ENCODE peak calls at places on chromosome 20, in seven cellular contexts. R, N, W, Q, H, E and I are unnamed samples.

GRCh38 chr20:34500823-34501222 is 15.4 kb upstream of the DYNLRB1 start:
- DNase-seq in N (no peak), Q (no peak), W (no peak), E (no peak), R (no peak), H (no peak), I (no peak)

GRCh38 chr20:39893013-39893685 is 795.9 kb downstream of the MAFB start:
- DNase-seq in E (no peak), R (no peak), Q (no peak), H (no peak), W (no peak), N (no peak), I (no peak)

GRCh38 chr20:58751956-58752355 is 59.4 kb downstream of the NPEPL1 start:
- DNase-seq in E (no peak), Q (no peak), N (no peak), H (no peak), W (peak; percentile 11), R (no peak), I (no peak)

GRCh38 chr20:63847374-63848002 is 13.8 kb upstream of the ABHD16B start:
- DNase-seq in N (no peak), Q (no peak), R (no peak), H (no peak), W (no peak), E (no peak), I (no peak)

GRCh38 chr20:20593447-20594170 is 118.8 kb downstream of the RALGAPA2 start:
- DNase-seq in H (no peak), R (no peak), E (no peak), N (no peak), Q (no peak), W (no peak), I (no peak)

GRCh38 chr20:63693079-63693974 is 3.1 kb upstream of the TNFRSF6B start:
- DNase-seq in H (no peak), E (no peak), Q (no peak), N (no peak), R (no peak), W (no peak), I (no peak)

GRCh38 chr20:49976542-49976941 is 6.2 kb upstream of the SNAI1 start:
- DNase-seq in R (no peak), W (no peak), N (no peak), E (no peak), Q (no peak), H (no peak), I (peak; percentile 14)

GRCh38 chr20:63942250-63943006 is 13.8 kb downstream of the UCKL1 start:
- DNase-seq in Q (peak; percentile 59), E (no peak), N (peak; percentile 34), R (no peak), H (peak; percentile 43), W (peak; percentile 69), I (no peak)

GRCh38 chr20:62489186-62489939 is 13.6 kb upstream of the GATA5 start:
- DNase-seq in Q (no peak), N (no peak), H (no peak), R (no peak), W (no peak), E (no peak), I (peak; percentile 34)

GRCh38 chr20:63740501-63741353 is 1.2 kb downstream of the SLC2A4RG start:
- DNase-seq in H (peak; percentile 95), W (peak; percentile 95), N (peak; percentile 58), E (no peak), R (peak; percentile 94), Q (no peak), I (no peak)

GRCh38 chr20:37244572-37244957 is 17.0 kb downstream of the GHRH start:
- DNase-seq in N (no peak), Q (no peak), E (no peak), W (no peak), R (no peak), H (no peak), I (no peak)

GRCh38 chr20:23436681-23437080 is 2.8 kb upstream of the CSTL1 start:
- DNase-seq in W (no peak), H (no peak), Q (no peak), E (no peak), N (no peak), R (no peak), I (no peak)

GRCh38 chr20:24604966-24605365 is 135.5 kb downstream of the SYNDIG1 start:
- DNase-seq in W (no peak), N (no peak), Q (no peak), H (no peak), R (no peak), E (no peak), I (no peak)

GRCh38 chr20:12535316-12535715 is 473.5 kb upstream of the SPTLC3 start:
- DNase-seq in E (no peak), W (no peak), R (no peak), N (no peak), H (no peak), Q (no peak), I (no peak)

GRCh38 chr20:37881601-37882343 is 21.2 kb upstream of the VSTM2L start:
- DNase-seq in Q (no peak), E (no peak), W (no peak), N (no peak), R (no peak), H (no peak), I (no peak)

GRCh38 chr20:51457281-51457932 is 85.1 kb downstream of the NFATC2 start:
- DNase-seq in H (peak; percentile 53), R (peak; percentile 58), E (no peak), Q (no peak), N (no peak), W (no peak), I (peak; percentile 46)

GRCh38 chr20:51460163-51460562 is 82.4 kb downstream of the NFATC2 start:
- DNase-seq in R (no peak), N (no peak), Q (no peak), W (no peak), H (no peak), E (no peak), I (no peak)

GRCh38 chr20:51454250-51454865 is 88.2 kb downstream of the NFATC2 start:
- DNase-seq in Q (no peak), E (no peak), W (no peak), N (no peak), H (no peak), R (no peak), I (no peak)

GRCh38 chr20:51458751-51459439 is 83.6 kb downstream of the NFATC2 start:
- DNase-seq in Q (no peak), H (no peak), W (no peak), N (no peak), R (no peak), E (no peak), I (no peak)

DNA sequence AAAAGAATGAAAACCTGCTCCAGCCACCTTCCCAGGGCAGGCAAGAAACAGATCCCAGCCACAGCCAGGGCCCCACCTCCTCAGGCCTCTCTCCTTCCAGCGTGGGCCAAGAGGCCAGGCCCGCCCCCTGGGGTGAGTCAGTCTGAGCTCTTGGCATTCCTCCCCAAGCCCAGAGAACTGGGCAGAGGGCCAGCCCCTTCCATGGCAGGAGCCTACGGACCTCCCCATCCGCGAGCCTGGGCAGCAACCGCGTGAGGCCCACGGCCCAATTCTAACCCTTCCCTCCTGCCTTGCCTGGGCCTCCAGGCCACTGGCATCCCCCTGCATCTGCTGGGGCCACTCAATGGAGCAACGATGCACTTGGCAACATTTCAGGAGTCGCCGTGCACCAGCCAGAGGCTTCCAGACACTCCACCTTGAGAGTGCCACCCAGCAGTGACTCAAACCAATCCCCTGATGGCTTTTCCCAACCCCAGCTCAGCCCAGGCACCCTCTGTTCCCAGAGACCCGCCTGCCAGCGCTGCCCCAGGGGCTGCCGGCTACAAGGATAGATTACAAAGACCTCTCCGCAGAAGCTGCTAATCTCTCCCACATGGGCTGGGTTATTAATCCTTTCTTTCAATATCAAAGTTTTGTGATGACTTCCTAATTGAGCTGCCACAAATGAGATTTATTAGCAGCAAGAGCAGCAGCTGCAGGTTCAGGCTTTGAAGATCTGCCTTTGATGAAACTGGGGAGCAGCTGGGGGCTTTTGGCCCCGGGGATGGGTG is 85.8 kb downstream of the NFATC2 start:
- DNase-seq in W (peak; percentile 98), H (peak; percentile 95), Q (no peak), N (no peak), R (peak; percentile 98), E (no peak), I (peak; percentile 75)
- H3K27ac ChIP-seq in W (peak overlapping the region; percentile 80), H (peak overlapping the region; percentile 69), Q (peak overlapping the region; percentile 2), N (no peak overlapping the region), R (peak overlapping the region; percentile 69), E (no peak overlapping the region), I (peak overlapping the region; percentile 69)

GRCh38 chr20:2659547-2659946 is 4.5 kb downstream of the IDH3B start:
- DNase-seq in H (no peak), W (no peak), R (no peak), N (no peak), E (no peak), Q (no peak), I (no peak)
- H3K27ac ChIP-seq in H (no peak overlapping the region), W (no peak overlapping the region), R (no peak overlapping the region), N (no peak overlapping the region), E (no peak overlapping the region), Q (no peak overlapping the region), I (no peak overlapping the region)

GRCh38 chr20:41142914-41143313 is 5.6 kb downstream of the PLCG1 start:
- DNase-seq in H (no peak), Q (peak; percentile 49), W (no peak), E (no peak), N (peak; percentile 58), R (no peak), I (no peak)
- H3K27ac ChIP-seq in H (peak overlapping the region; percentile 99), Q (peak overlapping the region; percentile 83), W (peak overlapping the region; percentile 97), E (peak overlapping the region; percentile 34), N (peak overlapping the region; percentile 84), R (peak overlapping the region; percentile 11), I (no peak overlapping the region)

DNA sequence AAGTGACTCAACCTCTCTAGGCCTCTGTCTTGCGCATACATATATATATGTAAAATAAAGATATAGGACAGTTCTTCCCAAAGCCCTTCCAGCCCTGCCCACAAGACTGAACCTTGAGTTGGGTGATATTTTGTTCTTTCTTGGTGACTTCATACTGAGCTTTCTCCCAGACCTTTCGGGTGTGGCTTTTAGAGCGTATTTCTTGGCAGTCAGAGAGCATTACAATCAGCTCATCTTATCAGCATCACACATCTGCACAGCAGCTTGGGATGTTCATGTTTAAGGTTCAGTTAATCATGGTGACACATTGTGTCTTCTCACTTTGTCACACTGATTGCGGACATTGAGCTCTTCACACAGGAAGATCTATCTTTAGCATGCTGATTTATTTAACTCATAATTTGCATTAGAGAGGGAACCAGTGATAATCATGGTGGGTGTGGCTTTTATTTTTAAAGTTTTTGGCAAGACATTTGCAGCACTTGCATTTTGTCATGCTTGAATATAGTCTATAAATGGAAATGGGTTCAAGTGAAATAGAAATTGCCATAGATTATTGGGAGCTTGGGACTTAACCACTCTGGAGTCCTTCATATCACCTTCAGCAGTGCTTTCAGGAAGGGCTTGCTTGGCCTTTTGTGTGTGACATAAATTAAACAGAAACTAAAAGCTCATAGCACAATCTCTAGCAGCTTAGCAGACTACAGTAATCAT is 8.3 kb downstream of the KIF3B start:
- DNase-seq in E (no peak), R (no peak), H (no peak), Q (no peak), W (no peak), N (peak; percentile 45), I (no peak)
- H3K27ac ChIP-seq in E (no peak overlapping the region), R (no peak overlapping the region), H (peak overlapping the region; percentile 80), Q (peak overlapping the region; percentile 32), W (peak overlapping the region; percentile 64), N (peak overlapping the region; percentile 60), I (no peak overlapping the region)

GRCh38 chr20:32227316-32227715 is 19.6 kb downstream of the POFUT1 start:
- DNase-seq in Q (no peak), N (no peak), E (no peak), H (no peak), R (no peak), W (peak; percentile 42), I (no peak)
- H3K27ac ChIP-seq in Q (no peak overlapping the region), N (no peak overlapping the region), E (no peak overlapping the region), H (peak overlapping the region; percentile 91), R (no peak overlapping the region), W (peak overlapping the region; percentile 69), I (no peak overlapping the region)